ENCODE peak calls at places on chromosomes 12 and 14, in nine cellular contexts. One of them, this sample, is unnamed.
A peak's percentile ranks its signal among the peaks of the same experiment; 100 is the strongest.

GRCh38 chr12:60072911-60073310 is 477.1 kb downstream of the SLC16A7 start:
- DNase-seq in tibial artery: no peak
- DNase-seq in brain microvascular endothelial cell: no peak
- DNase-seq in CD8-positive, alpha-beta T cell: no peak
- DNase-seq in testis: no peak
- DNase-seq in PC-3: peak; percentile 76
- DNase-seq in IMR-90: peak; percentile 67
- DNase-seq in pancreas: no peak
- DNase-seq in tibial nerve: no peak
- DNase-seq in this sample: no peak

GRCh38 chr14:43316427-43316826 is 1190.7 kb downstream of the FSCB start:
- DNase-seq in tibial artery: no peak
- DNase-seq in brain microvascular endothelial cell: no peak
- DNase-seq in CD8-positive, alpha-beta T cell: no peak
- DNase-seq in testis: no peak
- DNase-seq in PC-3: peak; percentile 50
- DNase-seq in IMR-90: no peak
- DNase-seq in pancreas: no peak
- DNase-seq in tibial nerve: no peak
- DNase-seq in this sample: no peak

GRCh38 chr14:104341532-104342434 is 203.4 kb downstream of the KIF26A start:
- DNase-seq in tibial artery: no peak
- DNase-seq in brain microvascular endothelial cell: peak; percentile 3
- DNase-seq in CD8-positive, alpha-beta T cell: no peak
- DNase-seq in testis: peak; percentile 88
- DNase-seq in PC-3: peak; percentile 79
- DNase-seq in IMR-90: no peak
- DNase-seq in pancreas: peak; percentile 82
- DNase-seq in tibial nerve: no peak
- DNase-seq in this sample: peak; percentile 12

GRCh38 chr14:38056270-38056669 is 151.4 kb upstream of the SSTR1 start:
- DNase-seq in tibial artery: no peak
- DNase-seq in brain microvascular endothelial cell: no peak
- DNase-seq in CD8-positive, alpha-beta T cell: no peak
- DNase-seq in testis: no peak
- DNase-seq in PC-3: no peak
- DNase-seq in IMR-90: no peak
- DNase-seq in pancreas: no peak
- DNase-seq in tibial nerve: no peak
- DNase-seq in this sample: no peak

GRCh38 chr12:57629897-57630471 is 3.0 kb downstream of the B4GALNT1 start:
- DNase-seq in tibial artery: no peak
- DNase-seq in brain microvascular endothelial cell: no peak
- DNase-seq in CD8-positive, alpha-beta T cell: peak; percentile 37
- DNase-seq in testis: peak; percentile 10
- DNase-seq in PC-3: no peak
- DNase-seq in IMR-90: no peak
- DNase-seq in pancreas: no peak
- DNase-seq in tibial nerve: peak; percentile 3
- DNase-seq in this sample: no peak

GRCh38 chr12:54222609-54223008 is 33.8 kb upstream of the SMUG1 start:
- DNase-seq in tibial artery: no peak
- DNase-seq in brain microvascular endothelial cell: peak; percentile 87
- DNase-seq in CD8-positive, alpha-beta T cell: no peak
- DNase-seq in testis: no peak
- DNase-seq in PC-3: peak; percentile 68
- DNase-seq in IMR-90: peak; percentile 98
- DNase-seq in pancreas: no peak
- DNase-seq in tibial nerve: no peak
- DNase-seq in this sample: no peak

GRCh38 chr14:68893566-68893965 is 85.5 kb downstream of the ACTN1 start:
- DNase-seq in tibial artery: no peak
- DNase-seq in brain microvascular endothelial cell: no peak
- DNase-seq in CD8-positive, alpha-beta T cell: no peak
- DNase-seq in testis: no peak
- DNase-seq in PC-3: no peak
- DNase-seq in IMR-90: no peak
- DNase-seq in pancreas: peak; percentile 32
- DNase-seq in tibial nerve: no peak
- DNase-seq in this sample: no peak

GRCh38 chr12:12048714-12049113 is 22.0 kb upstream of the BCL2L14 start:
- DNase-seq in tibial artery: no peak
- DNase-seq in brain microvascular endothelial cell: no peak
- DNase-seq in CD8-positive, alpha-beta T cell: no peak
- DNase-seq in testis: no peak
- DNase-seq in PC-3: no peak
- DNase-seq in IMR-90: no peak
- DNase-seq in pancreas: no peak
- DNase-seq in tibial nerve: no peak
- DNase-seq in this sample: no peak

GRCh38 chr12:49874142-49874897 is 29.4 kb downstream of the FAIM2 start:
- DNase-seq in tibial artery: no peak
- DNase-seq in brain microvascular endothelial cell: no peak
- DNase-seq in CD8-positive, alpha-beta T cell: no peak
- DNase-seq in testis: no peak
- DNase-seq in PC-3: no peak
- DNase-seq in IMR-90: peak; percentile 21
- DNase-seq in pancreas: no peak
- DNase-seq in tibial nerve: no peak
- DNase-seq in this sample: peak; percentile 12

GRCh38 chr14:62304172-62304571 is 542.0 kb downstream of the SNAPC1 start:
- DNase-seq in tibial artery: no peak
- DNase-seq in brain microvascular endothelial cell: no peak
- DNase-seq in CD8-positive, alpha-beta T cell: no peak
- DNase-seq in testis: no peak
- DNase-seq in PC-3: no peak
- DNase-seq in IMR-90: no peak
- DNase-seq in pancreas: no peak
- DNase-seq in tibial nerve: no peak
- DNase-seq in this sample: no peak

GRCh38 chr12:18320036-18320617 is 58.8 kb downstream of the PIK3C2G start:
- DNase-seq in tibial artery: no peak
- DNase-seq in brain microvascular endothelial cell: peak; percentile 80
- DNase-seq in CD8-positive, alpha-beta T cell: no peak
- DNase-seq in testis: no peak
- DNase-seq in PC-3: peak; percentile 79
- DNase-seq in IMR-90: peak; percentile 69
- DNase-seq in pancreas: no peak
- DNase-seq in tibial nerve: no peak
- DNase-seq in this sample: no peak

GRCh38 chr14:75479770-75480600 is 42.3 kb upstream of the BATF start:
- DNase-seq in tibial artery: no peak
- DNase-seq in brain microvascular endothelial cell: no peak
- DNase-seq in CD8-positive, alpha-beta T cell: no peak
- DNase-seq in testis: no peak
- DNase-seq in PC-3: no peak
- DNase-seq in IMR-90: no peak
- DNase-seq in pancreas: no peak
- DNase-seq in tibial nerve: no peak
- DNase-seq in this sample: no peak

GRCh38 chr12:25322918-25323773 is 72.4 kb upstream of the KRAS start:
- DNase-seq in tibial artery: no peak
- DNase-seq in brain microvascular endothelial cell: peak; percentile 54
- DNase-seq in CD8-positive, alpha-beta T cell: no peak
- DNase-seq in testis: peak; percentile 45
- DNase-seq in PC-3: peak; percentile 47
- DNase-seq in IMR-90: peak; percentile 46
- DNase-seq in pancreas: no peak
- DNase-seq in tibial nerve: no peak
- DNase-seq in this sample: no peak

GRCh38 chr12:25323774-25324086 is 73.0 kb upstream of the KRAS start:
- DNase-seq in tibial artery: no peak
- DNase-seq in brain microvascular endothelial cell: no peak
- DNase-seq in CD8-positive, alpha-beta T cell: no peak
- DNase-seq in testis: no peak
- DNase-seq in PC-3: no peak
- DNase-seq in IMR-90: no peak
- DNase-seq in pancreas: no peak
- DNase-seq in tibial nerve: no peak
- DNase-seq in this sample: no peak

GRCh38 chr12:25322351-25322750 is 71.6 kb upstream of the KRAS start:
- DNase-seq in tibial artery: no peak
- DNase-seq in brain microvascular endothelial cell: no peak
- DNase-seq in CD8-positive, alpha-beta T cell: no peak
- DNase-seq in testis: no peak
- DNase-seq in PC-3: no peak
- DNase-seq in IMR-90: no peak
- DNase-seq in pancreas: no peak
- DNase-seq in tibial nerve: no peak
- DNase-seq in this sample: no peak

GRCh38 chr12:25320123-25321006 is 69.6 kb upstream of the KRAS start:
- DNase-seq in tibial artery: no peak
- DNase-seq in brain microvascular endothelial cell: no peak
- DNase-seq in CD8-positive, alpha-beta T cell: no peak
- DNase-seq in testis: no peak
- DNase-seq in PC-3: no peak
- DNase-seq in IMR-90: no peak
- DNase-seq in pancreas: no peak
- DNase-seq in tibial nerve: no peak
- DNase-seq in this sample: no peak

GRCh38 chr12:25321772-25322171 is 71.0 kb upstream of the KRAS start:
- DNase-seq in tibial artery: no peak
- DNase-seq in brain microvascular endothelial cell: no peak
- DNase-seq in CD8-positive, alpha-beta T cell: no peak
- DNase-seq in testis: no peak
- DNase-seq in PC-3: no peak
- DNase-seq in IMR-90: no peak
- DNase-seq in pancreas: no peak
- DNase-seq in tibial nerve: no peak
- DNase-seq in this sample: no peak
- H3K36me3 ChIP-seq in tibial artery: no peaks in the 10 kb centered on the region
- H3K36me3 ChIP-seq in brain microvascular endothelial cell: no peaks in the 10 kb centered on the region
- H3K36me3 ChIP-seq in CD8-positive, alpha-beta T cell: no peaks in the 10 kb centered on the region
- H3K36me3 ChIP-seq in testis: no peaks in the 10 kb centered on the region
- H3K36me3 ChIP-seq in PC-3: no peaks in the 10 kb centered on the region
- H3K36me3 ChIP-seq in IMR-90: no peaks in the 10 kb centered on the region
- H3K36me3 ChIP-seq in pancreas: no peaks in the 10 kb centered on the region
- H3K36me3 ChIP-seq in tibial nerve: no peaks in the 10 kb centered on the region
- H3K36me3 ChIP-seq in this sample: no peaks in the 10 kb centered on the region

DNA sequence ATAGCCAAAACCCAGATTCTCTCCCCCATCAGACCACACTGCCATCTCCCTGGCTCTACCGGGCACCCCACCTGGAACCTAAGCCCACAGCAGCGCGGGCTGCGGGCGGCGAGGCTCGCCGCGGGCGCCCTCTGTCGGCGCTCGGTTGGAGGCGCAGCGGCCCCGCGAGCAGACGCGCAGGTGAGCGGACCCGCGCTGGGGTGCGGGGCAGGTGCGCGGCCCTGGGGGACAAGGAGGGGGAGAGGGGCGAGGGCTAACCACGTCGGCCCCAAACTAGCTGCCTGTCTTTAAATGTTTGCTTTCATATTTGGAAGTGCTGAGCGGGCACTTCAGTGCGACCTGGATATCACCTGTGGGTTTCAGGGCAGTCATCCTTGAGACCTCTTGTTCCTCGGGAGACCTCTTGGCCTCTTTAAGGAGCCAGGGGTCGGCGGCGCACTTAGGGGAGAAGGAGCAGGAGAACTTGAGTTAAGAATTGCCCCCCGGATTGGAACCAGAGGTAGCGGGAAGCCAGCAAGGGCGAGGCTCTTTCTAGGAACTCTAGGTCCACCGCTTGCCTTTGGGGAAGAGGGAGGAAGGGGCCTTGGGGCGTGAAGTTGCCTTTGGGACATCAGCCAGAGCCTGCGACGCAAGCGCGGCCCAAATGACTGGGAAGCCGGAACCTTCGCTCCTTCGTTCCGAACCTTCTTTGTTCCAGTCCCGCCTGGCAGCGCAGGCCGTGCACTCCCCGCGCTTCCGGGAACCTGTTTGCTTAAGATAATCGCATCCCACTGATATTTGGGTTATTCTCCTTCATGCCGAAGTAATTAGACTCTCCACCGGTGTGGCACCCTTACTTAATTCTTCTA is 78.7 kb downstream of the NEDD1 start:
- DNase-seq in tibial artery: no peak
- DNase-seq in brain microvascular endothelial cell: no peak
- DNase-seq in CD8-positive, alpha-beta T cell: peak; percentile 70
- DNase-seq in testis: peak; percentile 39
- DNase-seq in PC-3: peak; percentile 62
- DNase-seq in IMR-90: no peak
- DNase-seq in pancreas: peak; percentile 82
- DNase-seq in tibial nerve: no peak
- DNase-seq in this sample: no peak
- TF ChIP-seq CTCF in tibial artery: peak; percentile 65
- TF ChIP-seq CTCF in brain microvascular endothelial cell: peak; percentile 54
- TF ChIP-seq CTCF in CD8-positive, alpha-beta T cell: peak; percentile 85
- TF ChIP-seq CTCF in testis: peak; percentile 63
- TF ChIP-seq CTCF in PC-3: peak; percentile 95
- TF ChIP-seq CTCF in IMR-90: peak; percentile 64
- TF ChIP-seq CTCF in pancreas: peak; percentile 93
- TF ChIP-seq CTCF in tibial nerve: peak; percentile 87
- TF ChIP-seq CTCF in this sample: peak; percentile 74

GRCh38 chr12:124976999-124977398 is 11.9 kb downstream of the DHX37 start:
- DNase-seq in tibial artery: no peak
- DNase-seq in brain microvascular endothelial cell: no peak
- DNase-seq in CD8-positive, alpha-beta T cell: no peak
- DNase-seq in testis: no peak
- DNase-seq in PC-3: no peak
- DNase-seq in IMR-90: no peak
- DNase-seq in pancreas: no peak
- DNase-seq in tibial nerve: no peak
- DNase-seq in this sample: no peak
- H3K36me3 ChIP-seq in tibial artery: peaks cover 80% of the 10 kb centered on the region
- H3K36me3 ChIP-seq in brain microvascular endothelial cell: peaks cover 53% of the 10 kb centered on the region
- H3K36me3 ChIP-seq in CD8-positive, alpha-beta T cell: peaks cover 37% of the 10 kb centered on the region
- H3K36me3 ChIP-seq in testis: no peaks in the 10 kb centered on the region
- H3K36me3 ChIP-seq in PC-3: peaks cover 55% of the 10 kb centered on the region
- H3K36me3 ChIP-seq in IMR-90: peaks cover 61% of the 10 kb centered on the region
- H3K36me3 ChIP-seq in pancreas: peaks cover 22% of the 10 kb centered on the region
- H3K36me3 ChIP-seq in tibial nerve: peaks cover 2% of the 10 kb centered on the region
- H3K36me3 ChIP-seq in this sample: no peaks in the 10 kb centered on the region

GRCh38 chr12:110339184-110339952 is 58.3 kb downstream of the ATP2A2 start:
- DNase-seq in tibial artery: no peak
- DNase-seq in brain microvascular endothelial cell: no peak
- DNase-seq in CD8-positive, alpha-beta T cell: no peak
- DNase-seq in testis: no peak
- DNase-seq in PC-3: peak; percentile 71
- DNase-seq in IMR-90: no peak
- DNase-seq in pancreas: no peak
- DNase-seq in tibial nerve: no peak
- DNase-seq in this sample: no peak

GRCh38 chr12:110337912-110338710 is 57.1 kb downstream of the ATP2A2 start:
- DNase-seq in tibial artery: no peak
- DNase-seq in brain microvascular endothelial cell: no peak
- DNase-seq in CD8-positive, alpha-beta T cell: no peak
- DNase-seq in testis: no peak
- DNase-seq in PC-3: peak; percentile 1
- DNase-seq in IMR-90: no peak
- DNase-seq in pancreas: no peak
- DNase-seq in tibial nerve: no peak
- DNase-seq in this sample: no peak

GRCh38 chr12:110340706-110341105 is 59.7 kb downstream of the ATP2A2 start:
- DNase-seq in tibial artery: no peak
- DNase-seq in brain microvascular endothelial cell: no peak
- DNase-seq in CD8-positive, alpha-beta T cell: no peak
- DNase-seq in testis: no peak
- DNase-seq in PC-3: no peak
- DNase-seq in IMR-90: no peak
- DNase-seq in pancreas: no peak
- DNase-seq in tibial nerve: no peak
- DNase-seq in this sample: no peak

GRCh38 chr12:110335481-110336045 is 54.5 kb downstream of the ATP2A2 start:
- DNase-seq in tibial artery: no peak
- DNase-seq in brain microvascular endothelial cell: no peak
- DNase-seq in CD8-positive, alpha-beta T cell: no peak
- DNase-seq in testis: no peak
- DNase-seq in PC-3: no peak
- DNase-seq in IMR-90: no peak
- DNase-seq in pancreas: no peak
- DNase-seq in tibial nerve: no peak
- DNase-seq in this sample: no peak

GRCh38 chr12:110338754-110339153 is 57.7 kb downstream of the ATP2A2 start:
- DNase-seq in tibial artery: no peak
- DNase-seq in brain microvascular endothelial cell: no peak
- DNase-seq in CD8-positive, alpha-beta T cell: no peak
- DNase-seq in testis: no peak
- DNase-seq in PC-3: peak; percentile 25
- DNase-seq in IMR-90: no peak
- DNase-seq in pancreas: no peak
- DNase-seq in tibial nerve: no peak
- DNase-seq in this sample: no peak
- TF ChIP-seq CTCF in tibial artery: no peak
- TF ChIP-seq CTCF in brain microvascular endothelial cell: peak; percentile 42
- TF ChIP-seq CTCF in CD8-positive, alpha-beta T cell: no peak
- TF ChIP-seq CTCF in testis: no peak
- TF ChIP-seq CTCF in PC-3: peak; percentile 61
- TF ChIP-seq CTCF in IMR-90: peak; percentile 9
- TF ChIP-seq CTCF in pancreas: no peak
- TF ChIP-seq CTCF in tibial nerve: no peak
- TF ChIP-seq CTCF in this sample: no peak

This sample was measured in uterus.